ENCODE peak calls at places on chromosomes 3 and 15, in four cellular contexts. H, R, I and J are unnamed samples.

GRCh38 chr15:70219256-70219919 is 121.7 kb upstream of the TLE3 start:
- DNase-seq in H (no peak), R (no peak), I (no peak), J (no peak)

GRCh38 chr3:77320514-77320913 is 280.6 kb downstream of the ROBO2 start:
- DNase-seq in H (peak; percentile 25), R (no peak), I (peak; percentile 43), J (no peak)

GRCh38 chr15:75202251-75203016 is 752 bp downstream of the C15orf39 start:
- DNase-seq in H (peak; percentile 38), R (peak; percentile 62), I (peak; percentile 82), J (peak; percentile 62)

GRCh38 chr15:78368671-78369070 is 28.5 kb downstream of the CRABP1 start:
- DNase-seq in H (no peak), R (peak; percentile 39), I (no peak), J (no peak)

GRCh38 chr3:192847918-192848317 is 69.7 kb downstream of the MB21D2 start:
- DNase-seq in H (no peak), R (no peak), I (no peak), J (no peak)

GRCh38 chr3:4984511-4984864 is 5.3 kb downstream of the BHLHE40 start:
- DNase-seq in H (no peak), R (no peak), I (no peak), J (no peak)

GRCh38 chr3:177468816-177469590 is 271.7 kb upstream of the TBL1XR1 start:
- DNase-seq in H (no peak), R (no peak), I (no peak), J (no peak)

GRCh38 chr3:103440539-103441113 is 1005.8 kb downstream of the ZPLD1 start:
- DNase-seq in H (no peak), R (no peak), I (no peak), J (no peak)

GRCh38 chr15:21262851-21263400 is 177.4 kb downstream of the POTEB3 start:
- DNase-seq in H (no peak), R (no peak), I (peak; percentile 34), J (no peak)

GRCh38 chr3:171468296-171468906 is 8.2 kb upstream of the TNIK start:
- DNase-seq in H (no peak), R (no peak), I (peak; percentile 24), J (no peak)

GRCh38 chr3:171464462-171464861 is 4.3 kb upstream of the TNIK start:
- DNase-seq in H (no peak), R (no peak), I (no peak), J (no peak)

GRCh38 chr3:171462224-171462623 is 2.0 kb upstream of the TNIK start:
- DNase-seq in H (no peak), R (no peak), I (peak; percentile 73), J (no peak)

GRCh38 chr3:171469376-171469775 is 9.2 kb upstream of the TNIK start:
- DNase-seq in H (no peak), R (no peak), I (no peak), J (no peak)

DNA sequence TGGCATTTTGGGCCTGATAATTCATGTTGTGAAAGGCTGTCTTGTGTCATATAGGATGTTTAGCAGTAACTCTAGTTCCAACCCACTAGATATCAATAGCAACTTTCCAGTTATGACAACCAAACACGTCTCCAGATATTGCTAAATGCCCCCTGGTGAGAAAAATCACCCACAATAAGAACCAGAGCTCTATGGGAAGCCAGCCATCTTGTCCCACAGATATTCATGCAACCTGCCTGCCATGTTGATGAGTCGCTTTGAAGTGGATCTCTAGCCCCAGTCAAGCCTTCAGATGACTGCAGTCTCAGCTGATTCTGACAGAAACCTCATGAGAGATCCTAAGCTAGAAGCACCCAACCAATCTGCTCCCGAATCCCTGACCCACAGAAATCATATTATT is 5.6 kb upstream of the TNIK start:
- DNase-seq in H (no peak), R (no peak), I (no peak), J (no peak)
- TF ChIP-seq ELF4 in H (no peak), R (no peak), I (no peak), J (no peak)

GRCh38 chr3:49013113-49013737 is 5.2 kb downstream of the DALRD3 start:
- DNase-seq in H (no peak), R (no peak), I (no peak), J (no peak)

GRCh38 chr3:49015765-49016164 is 2.6 kb downstream of the DALRD3 start:
- DNase-seq in H (no peak), R (no peak), I (no peak), J (no peak)

GRCh38 chr3:49012441-49013017 is 5.3 kb downstream of the WDR6 start:
- DNase-seq in H (no peak), R (no peak), I (no peak), J (no peak)

GRCh38 chr3:49015072-49015471 is 3.3 kb downstream of the DALRD3 start:
- DNase-seq in H (no peak), R (no peak), I (no peak), J (no peak)

GRCh38 chr3:49013738-49014660 is 4.4 kb downstream of the DALRD3 start:
- DNase-seq in H (peak; percentile 59), R (peak; percentile 50), I (peak; percentile 68), J (peak; percentile 85)
- TF ChIP-seq ELF4 in H (no peak), R (no peak), I (no peak), J (no peak)

GRCh38 chr3:149900322-149900721 is 70.4 kb downstream of the PFN2 start:
- DNase-seq in H (no peak), R (no peak), I (no peak), J (no peak)

GRCh38 chr3:149895807-149896206 is 74.9 kb downstream of the PFN2 start:
- DNase-seq in H (no peak), R (no peak), I (no peak), J (no peak)

GRCh38 chr3:149895339-149895738 is 75.4 kb downstream of the PFN2 start:
- DNase-seq in H (peak; percentile 10), R (no peak), I (no peak), J (no peak)

GRCh38 chr3:149901770-149902169 is 68.9 kb downstream of the PFN2 start:
- DNase-seq in H (no peak), R (no peak), I (no peak), J (no peak)

GRCh38 chr3:149898771-149899170 is 71.9 kb downstream of the PFN2 start:
- DNase-seq in H (no peak), R (no peak), I (peak; percentile 47), J (no peak)
- TF ChIP-seq ELF4 in H (no peak), R (no peak), I (no peak), J (no peak)

DNA sequence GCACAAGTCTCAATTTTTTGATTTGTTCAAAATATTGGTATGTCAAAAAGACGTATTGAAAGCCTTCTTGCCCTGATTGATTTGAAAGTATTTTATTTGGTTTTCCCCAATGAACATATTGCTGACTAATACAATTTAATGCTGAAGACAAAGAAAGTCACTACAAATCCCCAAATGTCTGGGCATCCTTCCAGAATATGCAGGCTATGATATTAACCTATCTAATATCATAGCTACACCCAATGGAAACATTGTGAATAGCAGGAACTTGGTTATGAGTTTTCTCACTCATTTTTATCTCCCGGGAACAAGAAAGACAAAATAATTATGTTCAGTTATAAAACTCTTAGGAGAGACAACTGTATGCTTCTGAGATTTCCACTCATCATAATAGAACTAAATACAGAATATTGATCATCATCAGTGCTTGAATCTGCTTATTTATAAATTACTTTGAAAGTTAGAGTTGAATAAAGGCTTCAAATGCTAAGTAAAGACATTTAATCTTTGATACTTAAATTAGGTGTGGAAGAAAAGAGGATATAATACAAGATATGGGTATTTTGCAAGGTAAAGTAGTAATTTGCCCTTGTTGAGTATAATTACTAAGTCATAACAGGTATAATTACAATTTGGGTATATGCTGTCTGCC is 483.9 kb downstream of the RBMS3 start:
- DNase-seq in H (no peak), R (no peak), I (no peak), J (no peak)
- TF ChIP-seq ELF4 in H (no peak), R (no peak), I (no peak), J (no peak)

GRCh38 chr3:138594150-138594934 is at the start of gene CEP70:
- DNase-seq in H (peak; percentile 94), R (peak; percentile 92), I (peak; percentile 93), J (peak; percentile 95)
- TF ChIP-seq ELF4 in H (no peak), R (no peak), I (no peak), J (peak; percentile 67)

GRCh38 chr3:188358787-188359493 is 205.0 kb downstream of the LPP start:
- DNase-seq in H (no peak), R (no peak), I (no peak), J (no peak)
- TF ChIP-seq ELF4 in H (no peak), R (no peak), I (no peak), J (no peak)